ENCODE peak calls at places on chromosomes 11 and 22, in eight cellular contexts. A is neural crest cell; T is IMR-90; X is bronchial epithelial cell; Z is left lung; I is CD8-positive, alpha-beta T cell; V is glutamatergic neuron; R is GM12865. J is an unnamed sample.

GRCh38 chr11:61791737-61792309 is 576 bp downstream of the TMEM258 start:
- DNase-seq in V (peak), X (peak), R (peak), I (no peak), T (peak), Z (no peak), A (peak), J (no peak)

GRCh38 chr22:38781033-38781432 is 12.9 kb downstream of the DNAL4 start:
- DNase-seq in R (no peak), I (no peak), T (no peak), Z (no peak), X (no peak), V (no peak), A (no peak), J (no peak)

GRCh38 chr11:123137496-123138270 is 57.4 kb downstream of the CLMP start:
- DNase-seq in T (peak), Z (peak), A (peak), V (peak), R (peak), I (no peak), X (no peak), J (peak)

GRCh38 chr11:1484716-1485503 is 1.7 kb downstream of the MOB2 start:
- DNase-seq in T (no peak), X (no peak), I (no peak), V (peak), R (no peak), A (no peak), Z (peak), J (no peak)

GRCh38 chr22:23922921-23923320 is 28.7 kb downstream of the MIF start:
- DNase-seq in A (no peak), V (no peak), Z (no peak), T (no peak), I (no peak), X (no peak), R (no peak), J (no peak)

GRCh38 chr11:115379528-115379927 is 124.7 kb downstream of the CADM1 start:
- DNase-seq in T (peak), X (no peak), I (no peak), A (no peak), V (no peak), Z (no peak), R (peak), J (no peak)

GRCh38 chr22:35539910-35540599 is 576 bp upstream of the RASD2 start:
- DNase-seq in X (no peak), R (peak), T (peak), Z (peak), A (peak), V (peak), I (peak), J (no peak)

GRCh38 chr11:85941380-85941973 is 86.3 kb downstream of the CCDC83 start:
- DNase-seq in I (no peak), T (peak), R (peak), A (peak), V (peak), Z (no peak), X (peak), J (no peak)

GRCh38 chr11:17519031-17519430 is 25.2 kb downstream of the USH1C start:
- DNase-seq in X (no peak), T (no peak), I (no peak), Z (no peak), V (no peak), R (no peak), A (no peak), J (no peak)

GRCh38 chr22:38155703-38156102 is 25.9 kb downstream of the PLA2G6 start:
- DNase-seq in T (no peak), R (no peak), X (no peak), I (no peak), V (no peak), A (no peak), Z (no peak), J (no peak)

GRCh38 chr22:36081023-36081431 is 52.4 kb upstream of the RBFOX2 start:
- DNase-seq in T (peak), Z (no peak), A (no peak), R (no peak), X (peak), I (no peak), V (no peak), J (no peak)

GRCh38 chr11:109112748-109113378 is 309.1 kb upstream of the C11orf87 start:
- DNase-seq in V (no peak), I (no peak), R (no peak), X (no peak), Z (peak), A (no peak), T (no peak), J (no peak)

GRCh38 chr11:130915556-130916237 is 582 bp downstream of the SNX19 start:
- DNase-seq in I (peak), T (no peak), V (no peak), Z (no peak), R (peak), X (no peak), A (peak), J (no peak)

GRCh38 chr22:19942886-19943664 is 1.5 kb upstream of the TXNRD2 start:
- DNase-seq in V (no peak), I (no peak), R (no peak), A (no peak), Z (peak), X (peak), T (peak), J (no peak)

GRCh38 chr22:41485033-41485432 is 16.1 kb downstream of the ACO2 start:
- DNase-seq in R (no peak), V (no peak), T (no peak), X (no peak), Z (no peak), I (no peak), A (no peak), J (no peak)

GRCh38 chr11:118914178-118914918 is 11.4 kb downstream of the BCL9L start:
- DNase-seq in A (no peak), X (no peak), T (no peak), I (peak), V (no peak), Z (peak), R (peak), J (peak)

GRCh38 chr11:24312464-24313238 is 184.2 kb upstream of the LUZP2 start:
- DNase-seq in T (peak), I (no peak), Z (no peak), X (no peak), R (no peak), V (no peak), A (no peak), J (no peak)

GRCh38 chr11:115505165-115505564 is 950 bp upstream of the CADM1 start:
- DNase-seq in V (no peak), X (no peak), A (no peak), I (no peak), Z (peak), R (no peak), T (no peak), J (no peak)

GRCh38 chr11:83773950-83774880 is 488.0 kb upstream of the CCDC90B start:
- DNase-seq in A (no peak), I (no peak), X (peak), Z (no peak), T (peak), V (no peak), R (no peak), J (no peak)

GRCh38 chr11:39374963-39375698 is 2084.3 kb downstream of the LRRC4C start:
- DNase-seq in I (no peak), R (peak), A (peak), Z (no peak), V (no peak), X (peak), T (peak), J (no peak)

GRCh38 chr11:17845431-17845881 is 110.9 kb downstream of the KCNC1 start:
- DNase-seq in X (peak), V (no peak), Z (no peak), R (no peak), I (no peak), T (peak), A (no peak), J (no peak)

GRCh38 chr22:30990675-30991074 is 21.6 kb downstream of the TUG1 start:
- DNase-seq in Z (no peak), R (no peak), V (no peak), A (no peak), I (no peak), X (no peak), T (no peak), J (no peak)

GRCh38 chr11:80155412-80156017 is 714.7 kb upstream of the TENM4 start:
- DNase-seq in Z (no peak), I (no peak), R (peak), T (peak), V (peak), A (peak), X (peak), J (no peak)

GRCh38 chr22:44623771-44624510 is 78.1 kb upstream of the PRR5 start:
- DNase-seq in X (peak), R (peak), Z (peak), T (peak), A (peak), V (peak), I (no peak), J (no peak)

GRCh38 chr11:31870609-31871309 is 59.6 kb upstream of the PAX6 start:
- DNase-seq in X (peak), Z (no peak), R (peak), T (peak), V (peak), I (peak), A (peak), J (no peak)

GRCh38 chr22:20319041-20319744 is 667 bp downstream of the DGCR6L start:
- DNase-seq in A (peak), T (no peak), R (peak), X (no peak), V (no peak), I (no peak), Z (peak), J (peak)

GRCh38 chr22:43159484-43160178 is 8.3 kb downstream of the TSPO start:
- DNase-seq in R (peak), X (no peak), Z (no peak), A (no peak), I (no peak), T (no peak), V (peak), J (no peak)

GRCh38 chr11:117200813-117201515 is 1.8 kb downstream of the TAGLN start:
- DNase-seq in I (no peak), A (no peak), Z (peak), X (no peak), V (no peak), T (peak), R (no peak), J (no peak)

GRCh38 chr22:27644566-27644965 is 157.0 kb downstream of the MN1 start:
- DNase-seq in A (no peak), T (no peak), R (no peak), X (no peak), V (no peak), Z (no peak), I (no peak), J (no peak)

GRCh38 chr11:64607381-64608259 is 16.6 kb downstream of the SLC22A12 start:
- DNase-seq in A (no peak), V (no peak), X (peak), I (no peak), T (peak), R (no peak), Z (peak), J (no peak)

GRCh38 chr11:31340903-31341572 is 28.5 kb downstream of the DCDC1 start:
- DNase-seq in Z (no peak), R (peak), T (peak), X (peak), A (no peak), I (no peak), V (no peak), J (no peak)

GRCh38 chr11:106280041-106280440 is 202.6 kb downstream of the AASDHPPT start:
- DNase-seq in I (no peak), R (no peak), A (no peak), V (no peak), T (no peak), Z (no peak), X (no peak), J (no peak)

GRCh38 chr11:22778642-22779041 is 51.0 kb downstream of the SVIP start:
- DNase-seq in T (no peak), X (peak), A (no peak), Z (no peak), I (no peak), V (no peak), R (no peak), J (no peak)

GRCh38 chr11:1075341-1075911 is 752 bp downstream of the MUC2 start:
- DNase-seq in R (no peak), V (no peak), X (no peak), A (no peak), I (no peak), T (no peak), Z (peak), J (no peak)

GRCh38 chr22:28911279-28911640 is 27.9 kb downstream of the ZNRF3 start:
- DNase-seq in A (no peak), T (no peak), V (no peak), Z (no peak), X (no peak), I (no peak), R (no peak), J (no peak)

GRCh38 chr22:42347281-42347824 is 76.9 kb upstream of the TCF20 start:
- DNase-seq in X (no peak), I (no peak), V (peak), R (no peak), Z (no peak), T (no peak), A (no peak), J (no peak)

GRCh38 chr11:18775492-18776292 is 15.9 kb downstream of the PTPN5 start:
- DNase-seq in I (peak), R (peak), Z (no peak), A (peak), T (peak), X (peak), V (peak), J (no peak)

GRCh38 chr11:110176366-110177056 is 83.3 kb downstream of the ZC3H12C start:
- DNase-seq in I (no peak), T (peak), A (no peak), X (peak), V (no peak), R (no peak), Z (no peak), J (no peak)

GRCh38 chr11:78920329-78920728 is 345.7 kb upstream of the NARS2 start:
- DNase-seq in X (no peak), I (no peak), Z (no peak), V (peak), R (no peak), T (no peak), A (no peak), J (no peak)

GRCh38 chr11:78921517-78921916 is 346.9 kb upstream of the NARS2 start:
- DNase-seq in V (peak), X (no peak), R (no peak), Z (no peak), A (no peak), I (no peak), T (no peak), J (no peak)

GRCh38 chr11:78912778-78913177 is 338.1 kb upstream of the NARS2 start:
- DNase-seq in Z (no peak), A (no peak), R (no peak), I (no peak), X (no peak), V (no peak), T (no peak), J (no peak)

GRCh38 chr11:78914503-78914902 is 339.8 kb upstream of the NARS2 start:
- DNase-seq in X (no peak), I (no peak), Z (no peak), T (no peak), R (no peak), V (no peak), A (no peak), J (no peak)

DNA sequence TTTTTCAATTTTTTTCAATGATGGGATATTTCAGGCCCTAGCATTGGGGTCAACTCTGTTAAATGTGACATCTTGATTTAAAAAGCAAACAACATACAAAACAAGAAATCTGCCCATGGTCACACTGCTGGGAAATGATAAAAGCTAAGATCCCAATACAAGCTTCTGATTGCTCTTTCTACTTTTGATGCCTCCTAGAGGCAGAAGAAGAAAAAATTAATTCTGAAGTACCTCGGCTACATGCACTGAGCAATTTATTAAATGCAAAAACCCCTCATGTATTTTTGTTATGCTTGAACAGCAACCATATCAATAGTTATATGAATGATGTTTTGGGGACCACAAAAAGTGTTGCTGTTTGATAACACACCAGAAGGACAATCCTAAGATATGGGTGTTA is 342.1 kb upstream of the NARS2 start:
- DNase-seq in A (no peak), R (no peak), T (peak), I (no peak), Z (no peak), X (peak), V (no peak), J (no peak)
- TF ChIP-seq CTCF in A (no peak), R (no peak), T (peak), I (no peak), Z (no peak), X (peak), V (no peak), J (no peak)

DNA sequence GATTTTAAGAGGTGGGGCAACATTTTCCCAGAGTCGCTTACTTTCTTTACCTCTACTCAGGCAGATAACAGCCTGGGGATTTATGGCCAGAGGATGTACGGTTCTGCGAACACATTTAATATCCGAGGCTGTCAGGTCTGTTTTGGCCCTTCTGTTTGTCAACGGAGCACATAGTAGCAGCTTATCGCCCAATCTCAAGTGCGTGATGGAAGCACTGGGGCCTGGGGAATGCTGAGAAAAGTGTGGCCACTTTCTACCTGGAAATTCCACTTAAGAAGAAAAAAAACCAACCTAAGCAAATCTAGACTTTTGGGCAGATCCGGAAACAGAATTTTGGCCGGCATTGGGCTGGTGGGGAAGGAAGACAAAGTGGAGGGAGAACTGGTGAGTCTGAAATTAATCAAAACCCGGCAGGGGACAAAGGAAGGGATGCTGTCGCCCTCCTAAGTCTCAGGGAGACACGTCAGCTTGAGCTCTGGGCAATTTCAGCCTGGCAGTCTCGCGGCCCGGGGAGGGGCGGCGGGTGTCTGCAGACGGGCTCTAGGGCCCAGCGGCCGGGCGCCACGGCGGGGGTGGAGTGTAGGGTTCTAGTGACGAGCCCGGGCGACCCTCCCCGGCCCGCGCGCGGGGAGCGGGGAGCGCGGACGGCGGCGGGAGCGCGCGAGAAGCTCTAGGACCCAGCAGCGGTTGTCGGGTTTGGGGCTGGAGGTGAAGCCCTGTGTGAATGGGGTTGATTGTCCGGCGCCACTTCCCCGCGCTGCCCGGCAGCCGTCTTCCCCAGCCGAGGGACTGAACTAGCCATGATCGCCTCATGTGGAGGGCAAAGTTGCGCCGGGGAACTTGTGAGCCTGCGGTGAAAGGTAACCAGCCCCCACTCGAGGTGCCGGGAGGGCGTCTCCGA is at the start of gene AMOTL1:
- DNase-seq in I (peak), T (peak), A (peak), R (no peak), Z (peak), V (peak), X (peak), J (peak)
- TF ChIP-seq CTCF in I (no peak), T (no peak), A (no peak), R (no peak), Z (no peak), V (no peak), X (no peak), J (no peak)

GRCh38 chr11:104999716-105000115 is 23.3 kb downstream of the CASP5 start:
- DNase-seq in Z (no peak), I (no peak), T (peak), X (no peak), R (no peak), A (no peak), V (no peak), J (no peak)

GRCh38 chr11:105000167-105000566 is 22.8 kb downstream of the CASP5 start:
- DNase-seq in T (no peak), X (no peak), A (no peak), R (peak), V (no peak), Z (no peak), I (no peak), J (no peak)

GRCh38 chr11:105000797-105001196 is 22.2 kb downstream of the CASP5 start:
- DNase-seq in T (no peak), I (peak), Z (peak), A (no peak), R (peak), X (no peak), V (peak), J (no peak)

GRCh38 chr11:104995001-104995408 is 26.6 kb upstream of the CASP4 start:
- DNase-seq in R (no peak), X (no peak), I (no peak), Z (no peak), T (no peak), A (no peak), V (no peak), J (no peak)

GRCh38 chr11:104997288-104997687 is 25.7 kb downstream of the CASP5 start:
- DNase-seq in A (no peak), V (no peak), T (no peak), Z (no peak), R (no peak), I (no peak), X (peak), J (no peak)
- TF ChIP-seq CTCF in A (no peak), V (no peak), T (no peak), Z (no peak), R (no peak), I (no peak), X (no peak), J (no peak)

DNA sequence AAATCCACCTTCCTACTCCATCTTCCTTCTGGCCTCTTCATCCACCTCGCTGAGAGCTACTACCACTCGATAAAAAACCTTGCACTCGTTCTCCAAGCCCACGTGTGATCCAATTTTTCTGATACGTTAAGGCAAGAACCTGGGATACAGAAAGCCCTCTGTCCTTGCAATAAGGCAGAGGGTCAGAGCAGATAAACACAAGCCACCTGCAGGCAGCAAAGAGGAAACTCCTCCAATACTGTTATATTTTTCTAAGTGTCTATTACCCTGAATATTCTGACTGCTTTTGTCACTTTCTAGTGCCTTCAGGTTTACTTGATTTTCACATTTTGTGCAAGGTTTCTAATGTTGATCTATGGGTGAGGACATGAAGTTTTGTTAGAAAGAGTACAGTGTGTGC is 26.6 kb downstream of the TRIM5 start:
- DNase-seq in T (no peak), V (no peak), Z (no peak), I (no peak), R (no peak), A (no peak), X (no peak), J (no peak)
- TF ChIP-seq CTCF in T (no peak), V (no peak), Z (no peak), I (no peak), R (no peak), A (no peak), X (no peak), J (no peak)

GRCh38 chr11:11880179-11880578 is 38.4 kb downstream of the USP47 start:
- DNase-seq in Z (no peak), R (no peak), V (no peak), X (no peak), T (no peak), I (no peak), A (no peak), J (no peak)

GRCh38 chr11:11871991-11872401 is 30.2 kb downstream of the USP47 start:
- DNase-seq in X (no peak), A (no peak), Z (no peak), R (no peak), I (no peak), V (no peak), T (no peak), J (no peak)

GRCh38 chr11:11876458-11876857 is 34.7 kb downstream of the USP47 start:
- DNase-seq in R (no peak), A (no peak), X (peak), T (no peak), V (peak), I (no peak), Z (no peak), J (no peak)
- TF ChIP-seq CTCF in R (no peak), A (peak), X (peak), T (no peak), V (no peak), I (no peak), Z (no peak), J (no peak)

GRCh38 chr11:43922974-43923326 is 19.5 kb upstream of the C11orf96 start:
- DNase-seq in T (no peak), R (no peak), I (no peak), V (no peak), A (no peak), Z (no peak), X (no peak), J (peak)
- TF ChIP-seq CTCF in T (no peak), R (no peak), I (no peak), V (no peak), A (no peak), Z (no peak), X (no peak), J (no peak)

GRCh38 chr11:101439488-101439887 is 144.3 kb downstream of the TRPC6 start:
- DNase-seq in A (no peak), I (no peak), X (no peak), Z (no peak), R (no peak), T (no peak), V (no peak), J (no peak)
- TF ChIP-seq CTCF in A (no peak), I (no peak), X (no peak), Z (no peak), R (no peak), T (peak), V (no peak), J (no peak)